ENCODE peak calls at places on chromosomes 6 and 20, in six cellular contexts. S, P, G, L, H and K are unnamed samples. For H3K4me1, the result is how much of the 10 kb centered on the place peaks cover.

GRCh38 chr6:119609865-119610264 is 260.3 kb upstream of the MAN1A1 start:
- DNase-seq in L (no peak), P (no peak), S (no peak), H (no peak), G (no peak), K (no peak)

GRCh38 chr6:73262701-73263569 is at the start of gene KHDC1:
- DNase-seq in G (peak), L (peak), S (peak), H (peak), P (peak), K (peak)

GRCh38 chr6:69164564-69165252 is 529.6 kb downstream of the ADGRB3 start:
- DNase-seq in S (no peak), L (no peak), G (no peak), H (no peak), P (no peak), K (no peak)

GRCh38 chr6:101393291-101394251 is at the start of gene GRIK2:
- DNase-seq in H (no peak), P (peak), L (no peak), G (no peak), S (no peak), K (no peak)

GRCh38 chr6:15793288-15793687 is 130.5 kb upstream of the DTNBP1 start:
- DNase-seq in H (no peak), G (no peak), L (no peak), P (no peak), S (no peak), K (no peak)

GRCh38 chr20:32528905-32529670 is 56.0 kb downstream of the NOL4L start:
- DNase-seq in L (no peak), H (no peak), G (no peak), S (no peak), P (no peak), K (no peak)

GRCh38 chr20:5504061-5504739 is 187.4 kb upstream of the PROKR2 start:
- DNase-seq in L (peak), H (peak), P (peak), G (no peak), S (no peak), K (peak)

GRCh38 chr20:58454460-58454859 is 60.7 kb downstream of the APCDD1L start:
- DNase-seq in S (no peak), L (no peak), P (no peak), G (no peak), H (no peak), K (no peak)

GRCh38 chr6:43717389-43717788 is 29.8 kb upstream of the MRPS18A start:
- DNase-seq in L (no peak), P (no peak), G (no peak), S (no peak), H (no peak), K (peak)

GRCh38 chr6:88538130-88538706 is 372.1 kb upstream of the CNR1 start:
- DNase-seq in H (no peak), L (no peak), S (peak), G (no peak), P (no peak), K (no peak)

GRCh38 chr6:5846335-5846734 is 160.4 kb downstream of the NRN1 start:
- DNase-seq in P (no peak), H (no peak), S (no peak), L (no peak), G (no peak), K (no peak)

GRCh38 chr6:165701005-165701404 is 38.0 kb upstream of the PDE10A start:
- DNase-seq in P (no peak), S (no peak), G (no peak), H (no peak), L (no peak), K (no peak)

GRCh38 chr6:7270320-7271204 is 42.4 kb downstream of the SSR1 start:
- DNase-seq in H (no peak), G (no peak), P (no peak), L (no peak), S (no peak), K (no peak)

GRCh38 chr6:34696189-34696738 is 303 bp downstream of the ILRUN start:
- DNase-seq in H (no peak), G (no peak), P (peak), L (peak), S (no peak), K (peak)

GRCh38 chr6:67694127-67694526 is 941.0 kb upstream of the ADGRB3 start:
- DNase-seq in G (no peak), L (no peak), S (no peak), P (no peak), H (no peak), K (no peak)

GRCh38 chr20:50995506-50995905 is 27.4 kb downstream of the KCNG1 start:
- DNase-seq in G (no peak), H (no peak), S (no peak), P (no peak), L (no peak), K (no peak)

GRCh38 chr6:35178932-35179832 is 34.6 kb upstream of the SCUBE3 start:
- DNase-seq in L (no peak), G (no peak), P (no peak), H (no peak), S (no peak), K (no peak)

GRCh38 chr20:53387983-53388675 is 205.5 kb downstream of the ZNF217 start:
- DNase-seq in P (no peak), S (peak), L (no peak), G (no peak), H (no peak), K (no peak)

GRCh38 chr20:7734216-7734615 is 206.0 kb downstream of the HAO1 start:
- DNase-seq in G (no peak), S (no peak), P (no peak), L (no peak), H (no peak), K (no peak)

GRCh38 chr6:4055420-4056041 is 23.4 kb downstream of the FAM217A start:
- DNase-seq in L (no peak), P (no peak), H (no peak), S (no peak), G (no peak), K (no peak)

GRCh38 chr6:2959909-2960719 is 11.3 kb downstream of the SERPINB6 start:
- DNase-seq in H (no peak), G (no peak), S (no peak), L (no peak), P (no peak), K (no peak)

GRCh38 chr6:170459451-170459850 is 93.7 kb downstream of the PSMB1 start:
- DNase-seq in H (no peak), S (no peak), L (peak), P (no peak), G (no peak), K (no peak)

GRCh38 chr6:6590530-6590929 is 2.0 kb downstream of the LY86 start:
- DNase-seq in H (no peak), L (no peak), G (no peak), S (no peak), P (no peak), K (no peak)

GRCh38 chr20:25015986-25016385 is 23.4 kb upstream of the APMAP start:
- DNase-seq in H (no peak), L (no peak), S (no peak), P (no peak), G (no peak), K (no peak)

GRCh38 chr20:14295812-14296211 is 41.6 kb downstream of the FLRT3 start:
- DNase-seq in G (no peak), S (no peak), H (no peak), L (no peak), P (no peak), K (no peak)

GRCh38 chr20:48592107-48592940 is 235.5 kb downstream of the PREX1 start:
- DNase-seq in G (no peak), L (no peak), P (no peak), H (no peak), S (no peak), K (no peak)

GRCh38 chr6:113978084-113978675 is 7.2 kb upstream of the HDAC2 start:
- DNase-seq in G (no peak), P (no peak), L (no peak), S (no peak), H (no peak), K (no peak)

GRCh38 chr6:1424306-1424927 is 35.0 kb downstream of the FOXF2 start:
- DNase-seq in S (peak), L (peak), P (no peak), G (no peak), H (no peak), K (no peak)

GRCh38 chr6:44642870-44643522 is 255.5 kb downstream of the CDC5L start:
- DNase-seq in H (no peak), G (no peak), L (no peak), S (no peak), P (no peak), K (no peak)

GRCh38 chr6:117496383-117496990 is 14.0 kb downstream of the DCBLD1 start:
- DNase-seq in S (no peak), L (no peak), G (no peak), P (no peak), H (no peak), K (no peak)

GRCh38 chr6:45880139-45880538 is 135.5 kb downstream of the CLIC5 start:
- DNase-seq in S (no peak), P (no peak), H (no peak), L (no peak), G (no peak), K (no peak)

DNA sequence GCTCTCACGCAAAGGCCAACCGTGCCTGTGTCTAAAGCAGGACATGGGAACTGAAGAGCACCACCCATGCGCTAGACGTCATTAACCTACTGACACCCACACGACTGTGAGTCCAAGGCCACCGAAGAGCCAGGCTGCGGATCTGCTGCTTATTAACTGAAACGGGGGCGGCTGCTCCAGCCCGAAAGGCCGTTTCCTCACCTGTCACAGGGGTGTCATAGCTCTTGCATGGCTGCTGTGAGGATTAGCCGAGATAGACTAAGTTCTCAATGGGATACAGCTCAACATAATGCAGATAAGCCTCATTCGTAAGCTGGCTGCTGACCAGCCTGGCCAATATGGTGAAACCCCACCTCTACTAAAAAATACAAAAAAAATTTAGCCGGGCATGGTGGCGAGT is 26.7 kb downstream of the OVOL2 start:
- DNase-seq in L (no peak), H (no peak), S (no peak), P (no peak), G (no peak), K (no peak)
- H3K4me3 ChIP-seq in L (no peak), H (no peak), S (no peak), P (no peak), G (no peak), K (no peak)

GRCh38 chr6:150620244-150620643 is 20.6 kb downstream of the PLEKHG1 start:
- DNase-seq in S (no peak), H (no peak), G (no peak), L (no peak), P (no peak), K (no peak)
- H3K27ac ChIP-seq in S (no peak), H (no peak), G (no peak), L (no peak), P (no peak), K (no peak)

GRCh38 chr6:63805808-63806572 is 170.4 kb downstream of the PHF3 start:
- DNase-seq in G (no peak), P (no peak), H (no peak), L (no peak), S (no peak), K (peak)

GRCh38 chr6:63805345-63805744 is 169.7 kb downstream of the PHF3 start:
- DNase-seq in L (no peak), H (no peak), G (no peak), P (no peak), S (no peak), K (no peak)

GRCh38 chr6:63806573-63806913 is 170.9 kb downstream of the PHF3 start:
- DNase-seq in S (no peak), H (no peak), L (no peak), P (no peak), G (no peak), K (no peak)

GRCh38 chr6:63808576-63808975 is 173.0 kb downstream of the PHF3 start:
- DNase-seq in H (no peak), P (no peak), S (no peak), G (no peak), L (no peak), K (no peak)

GRCh38 chr6:63807056-63807455 is 171.5 kb downstream of the PHF3 start:
- DNase-seq in L (no peak), P (no peak), H (no peak), S (no peak), G (no peak), K (no peak)
- H3K4me1 ChIP-seq in L (under half), P (under half), H (under half), S (under half), G (under half), K (under half)

DNA sequence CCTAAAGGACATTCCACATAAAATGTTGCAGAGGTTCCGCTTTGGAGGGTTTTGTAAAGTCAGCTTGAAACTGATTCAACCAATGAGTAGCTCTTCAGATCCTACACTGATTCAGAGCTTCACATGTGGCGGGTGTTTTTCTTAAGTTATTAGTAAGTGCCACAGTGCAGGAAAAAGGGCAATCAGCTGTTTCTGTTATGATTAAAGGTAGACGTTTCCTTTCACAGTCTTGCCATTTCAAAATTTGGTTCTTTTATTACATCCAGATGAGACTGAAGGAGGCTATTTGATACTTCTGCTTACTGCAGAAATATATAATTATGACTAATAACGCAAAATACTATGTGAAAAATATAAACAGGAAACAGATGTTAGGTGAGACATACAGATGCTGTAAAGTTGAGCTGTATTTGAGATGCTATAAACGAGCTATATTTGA is 443.9 kb downstream of the CDKAL1 start:
- DNase-seq in S (no peak), G (no peak), L (no peak), H (no peak), P (no peak), K (no peak)
- H3K4me3 ChIP-seq in S (no peak), G (no peak), L (no peak), H (no peak), P (no peak), K (no peak)

DNA sequence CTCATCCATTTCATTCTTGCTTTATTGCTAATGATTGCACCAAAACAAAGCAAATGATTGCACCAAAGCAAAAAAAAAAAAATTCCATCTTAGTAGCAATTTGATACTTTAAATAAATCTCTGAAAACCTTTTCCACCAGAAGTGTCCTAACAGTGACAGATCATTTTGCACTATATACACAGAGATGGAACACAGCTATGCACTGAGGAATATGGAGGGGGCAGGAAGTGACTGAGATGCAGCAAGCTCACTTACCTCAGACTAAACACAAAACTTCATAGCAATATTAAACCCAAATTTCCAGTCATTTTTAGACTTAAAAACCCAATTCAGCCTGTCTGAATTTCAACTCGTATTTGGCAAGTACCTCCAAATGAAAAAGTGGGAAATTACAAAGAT is 41.2 kb downstream of the HIVEP2 start:
- DNase-seq in P (no peak), G (no peak), S (peak), H (no peak), L (no peak), K (no peak)
- H3K27ac ChIP-seq in P (peak), G (peak), S (peak), H (no peak), L (peak), K (no peak)

GRCh38 chr6:42250509-42250908 is 32.8 kb upstream of the MRPS10 start:
- DNase-seq in P (no peak), G (no peak), S (no peak), H (no peak), L (no peak), K (no peak)
- H3K4me1 ChIP-seq in P (under half), G (under half), S (under half), H (under half), L (under half), K (under half)